ENCODE peak calls at places on chromosome 14, in four cellular contexts. One of them, this sample, is unnamed.

GRCh38 chr14:93953263-93953662 is 23.1 kb downstream of the ASB2 start:
- DNase-seq in T-helper 1 cell: no peak
- DNase-seq in LHCN-M2: no peak
- DNase-seq in activated effector memory CD4-positive, alpha-beta T cell treated with anti-CD3 and anti-CD28 coated beads, Interleukin-2, amount 50 U/mL, for 16 hours: no peak
- DNase-seq in this sample: no peak

GRCh38 chr14:65243766-65244442 is 141.6 kb upstream of the MAX start:
- DNase-seq in T-helper 1 cell: no peak
- DNase-seq in LHCN-M2: no peak
- DNase-seq in activated effector memory CD4-positive, alpha-beta T cell treated with anti-CD3 and anti-CD28 coated beads, Interleukin-2, amount 50 U/mL, for 16 hours: no peak
- DNase-seq in this sample: no peak

GRCh38 chr14:28057286-28058011 is 709.1 kb upstream of the FOXG1 start:
- DNase-seq in T-helper 1 cell: no peak
- DNase-seq in LHCN-M2: no peak
- DNase-seq in activated effector memory CD4-positive, alpha-beta T cell treated with anti-CD3 and anti-CD28 coated beads, Interleukin-2, amount 50 U/mL, for 16 hours: no peak
- DNase-seq in this sample: no peak

GRCh38 chr14:75229923-75230792 is 48.5 kb upstream of the FOS start:
- DNase-seq in T-helper 1 cell: peak; percentile 38
- DNase-seq in LHCN-M2: no peak
- DNase-seq in activated effector memory CD4-positive, alpha-beta T cell treated with anti-CD3 and anti-CD28 coated beads, Interleukin-2, amount 50 U/mL, for 16 hours: peak; percentile 76
- DNase-seq in this sample: no peak

GRCh38 chr14:104655128-104655848 is 34.1 kb upstream of the INF2 start:
- DNase-seq in T-helper 1 cell: no peak
- DNase-seq in LHCN-M2: no peak
- DNase-seq in activated effector memory CD4-positive, alpha-beta T cell treated with anti-CD3 and anti-CD28 coated beads, Interleukin-2, amount 50 U/mL, for 16 hours: no peak
- DNase-seq in this sample: no peak

GRCh38 chr14:104609666-104610065 is 5.1 kb upstream of the TMEM179 start:
- DNase-seq in T-helper 1 cell: no peak
- DNase-seq in LHCN-M2: no peak
- DNase-seq in activated effector memory CD4-positive, alpha-beta T cell treated with anti-CD3 and anti-CD28 coated beads, Interleukin-2, amount 50 U/mL, for 16 hours: peak; percentile 31
- DNase-seq in this sample: no peak

GRCh38 chr14:90717916-90718315 is 98.3 kb downstream of the TTC7B start:
- DNase-seq in T-helper 1 cell: no peak
- DNase-seq in LHCN-M2: peak; percentile 15
- DNase-seq in activated effector memory CD4-positive, alpha-beta T cell treated with anti-CD3 and anti-CD28 coated beads, Interleukin-2, amount 50 U/mL, for 16 hours: no peak
- DNase-seq in this sample: no peak

GRCh38 chr14:63432888-63433552 is 110.2 kb downstream of the PPP2R5E start:
- DNase-seq in T-helper 1 cell: no peak
- DNase-seq in LHCN-M2: no peak
- DNase-seq in activated effector memory CD4-positive, alpha-beta T cell treated with anti-CD3 and anti-CD28 coated beads, Interleukin-2, amount 50 U/mL, for 16 hours: no peak
- DNase-seq in this sample: no peak

GRCh38 chr14:83300454-83301064 is 1766.9 kb upstream of the SEL1L start:
- DNase-seq in T-helper 1 cell: no peak
- DNase-seq in LHCN-M2: peak; percentile 44
- DNase-seq in activated effector memory CD4-positive, alpha-beta T cell treated with anti-CD3 and anti-CD28 coated beads, Interleukin-2, amount 50 U/mL, for 16 hours: no peak
- DNase-seq in this sample: no peak

GRCh38 chr14:96893966-96894622 is 96.9 kb downstream of the VRK1 start:
- DNase-seq in T-helper 1 cell: no peak
- DNase-seq in LHCN-M2: no peak
- DNase-seq in activated effector memory CD4-positive, alpha-beta T cell treated with anti-CD3 and anti-CD28 coated beads, Interleukin-2, amount 50 U/mL, for 16 hours: no peak
- DNase-seq in this sample: no peak

GRCh38 chr14:68181395-68182326 is 362.1 kb downstream of the RAD51B start:
- DNase-seq in T-helper 1 cell: no peak
- DNase-seq in LHCN-M2: peak; percentile 79
- DNase-seq in activated effector memory CD4-positive, alpha-beta T cell treated with anti-CD3 and anti-CD28 coated beads, Interleukin-2, amount 50 U/mL, for 16 hours: no peak
- DNase-seq in this sample: no peak

GRCh38 chr14:46290706-46291105 is 360.9 kb downstream of the RPL10L start:
- DNase-seq in T-helper 1 cell: no peak
- DNase-seq in LHCN-M2: no peak
- DNase-seq in activated effector memory CD4-positive, alpha-beta T cell treated with anti-CD3 and anti-CD28 coated beads, Interleukin-2, amount 50 U/mL, for 16 hours: no peak
- DNase-seq in this sample: no peak

GRCh38 chr14:83309833-83310232 is 1776.2 kb upstream of the SEL1L start:
- DNase-seq in T-helper 1 cell: no peak
- DNase-seq in LHCN-M2: no peak
- DNase-seq in activated effector memory CD4-positive, alpha-beta T cell treated with anti-CD3 and anti-CD28 coated beads, Interleukin-2, amount 50 U/mL, for 16 hours: no peak
- DNase-seq in this sample: no peak

GRCh38 chr14:20679907-20680306 is 4.5 kb upstream of the RNASE4 start:
- DNase-seq in T-helper 1 cell: no peak
- DNase-seq in LHCN-M2: peak; percentile 32
- DNase-seq in activated effector memory CD4-positive, alpha-beta T cell treated with anti-CD3 and anti-CD28 coated beads, Interleukin-2, amount 50 U/mL, for 16 hours: no peak
- DNase-seq in this sample: no peak

GRCh38 chr14:39956372-39956771 is 524.1 kb upstream of the FBXO33 start:
- DNase-seq in T-helper 1 cell: no peak
- DNase-seq in LHCN-M2: no peak
- DNase-seq in activated effector memory CD4-positive, alpha-beta T cell treated with anti-CD3 and anti-CD28 coated beads, Interleukin-2, amount 50 U/mL, for 16 hours: no peak
- DNase-seq in this sample: no peak

GRCh38 chr14:99231850-99232401 is 40.1 kb downstream of the BCL11B start:
- DNase-seq in T-helper 1 cell: no peak
- DNase-seq in LHCN-M2: no peak
- DNase-seq in activated effector memory CD4-positive, alpha-beta T cell treated with anti-CD3 and anti-CD28 coated beads, Interleukin-2, amount 50 U/mL, for 16 hours: no peak
- DNase-seq in this sample: no peak

GRCh38 chr14:53850714-53851296 is 105.8 kb downstream of the BMP4 start:
- DNase-seq in T-helper 1 cell: no peak
- DNase-seq in LHCN-M2: peak; percentile 53
- DNase-seq in activated effector memory CD4-positive, alpha-beta T cell treated with anti-CD3 and anti-CD28 coated beads, Interleukin-2, amount 50 U/mL, for 16 hours: no peak
- DNase-seq in this sample: no peak

GRCh38 chr14:100890451-100890850 is 13.1 kb downstream of the RTL1 start:
- DNase-seq in T-helper 1 cell: no peak
- DNase-seq in LHCN-M2: no peak
- DNase-seq in activated effector memory CD4-positive, alpha-beta T cell treated with anti-CD3 and anti-CD28 coated beads, Interleukin-2, amount 50 U/mL, for 16 hours: no peak
- DNase-seq in this sample: no peak

GRCh38 chr14:23103581-23103980 is 1.2 kb downstream of the CIROP start:
- DNase-seq in T-helper 1 cell: no peak
- DNase-seq in LHCN-M2: no peak
- DNase-seq in activated effector memory CD4-positive, alpha-beta T cell treated with anti-CD3 and anti-CD28 coated beads, Interleukin-2, amount 50 U/mL, for 16 hours: no peak
- DNase-seq in this sample: peak; percentile 28

GRCh38 chr14:99872786-99873440 is 79.7 kb downstream of the EML1 start:
- DNase-seq in T-helper 1 cell: no peak
- DNase-seq in LHCN-M2: no peak
- DNase-seq in activated effector memory CD4-positive, alpha-beta T cell treated with anti-CD3 and anti-CD28 coated beads, Interleukin-2, amount 50 U/mL, for 16 hours: no peak
- DNase-seq in this sample: no peak

GRCh38 chr14:24364841-24365240 is 3.1 kb upstream of the NFATC4 start:
- DNase-seq in T-helper 1 cell: no peak
- DNase-seq in LHCN-M2: no peak
- DNase-seq in activated effector memory CD4-positive, alpha-beta T cell treated with anti-CD3 and anti-CD28 coated beads, Interleukin-2, amount 50 U/mL, for 16 hours: no peak
- DNase-seq in this sample: no peak

GRCh38 chr14:55470025-55470424 is 29.6 kb upstream of the TBPL2 start:
- DNase-seq in T-helper 1 cell: no peak
- DNase-seq in LHCN-M2: no peak
- DNase-seq in activated effector memory CD4-positive, alpha-beta T cell treated with anti-CD3 and anti-CD28 coated beads, Interleukin-2, amount 50 U/mL, for 16 hours: no peak
- DNase-seq in this sample: no peak

GRCh38 chr14:104295681-104296387 is 157.4 kb downstream of the KIF26A start:
- DNase-seq in T-helper 1 cell: no peak
- DNase-seq in LHCN-M2: no peak
- DNase-seq in activated effector memory CD4-positive, alpha-beta T cell treated with anti-CD3 and anti-CD28 coated beads, Interleukin-2, amount 50 U/mL, for 16 hours: peak; percentile 27
- DNase-seq in this sample: no peak

GRCh38 chr14:33475623-33476022 is 475.3 kb downstream of the EGLN3 start:
- DNase-seq in T-helper 1 cell: peak; percentile 5
- DNase-seq in LHCN-M2: peak; percentile 21
- DNase-seq in activated effector memory CD4-positive, alpha-beta T cell treated with anti-CD3 and anti-CD28 coated beads, Interleukin-2, amount 50 U/mL, for 16 hours: no peak
- DNase-seq in this sample: no peak